ENCODE peak calls at places on chromosomes 2 and 18, in seven cellular contexts. L is neural crest cell, I is coronary artery, S is fibroblast of pulmonary artery, H is stomach, Q is NB4, A is heart left ventricle. D is an unnamed sample.
A peak's percentile ranks its signal among the peaks of the same experiment; 100 is the strongest.

GRCh38 chr2:231429152-231429551 is 33.6 kb downstream of the B3GNT7 start:
- DNase-seq in L (no peak), I (no peak), S (no peak), H (no peak), Q (no peak), A (no peak), D (no peak)

GRCh38 chr2:129499747-129500146 is 479.7 kb upstream of the RAB6C start:
- DNase-seq in L (no peak), I (no peak), S (peak; percentile 0), H (no peak), Q (peak; percentile 66), A (no peak), D (no peak)

GRCh38 chr2:60992985-60993392 is 24.5 kb upstream of the PEX13 start:
- DNase-seq in L (no peak), I (no peak), S (no peak), H (peak; percentile 40), Q (peak; percentile 68), A (peak; percentile 17), D (no peak)

GRCh38 chr2:168208652-168209051 is 38.7 kb downstream of the STK39 start:
- DNase-seq in L (no peak), I (no peak), S (no peak), H (no peak), Q (no peak), A (no peak), D (no peak)

GRCh38 chr2:20235655-20236302 is 10.8 kb upstream of the SDC1 start:
- DNase-seq in L (no peak), I (no peak), S (no peak), H (peak; percentile 79), Q (no peak), A (no peak), D (peak; percentile 77)

GRCh38 chr2:210873631-210874030 is 317.2 kb downstream of the CPS1 start:
- DNase-seq in L (no peak), I (no peak), S (no peak), H (no peak), Q (no peak), A (no peak), D (no peak)

GRCh38 chr2:240236217-240237111 is 96.0 kb upstream of the OTOS start:
- DNase-seq in L (no peak), I (peak; percentile 77), S (no peak), H (no peak), Q (peak; percentile 32), A (peak; percentile 81), D (peak; percentile 76)

GRCh38 chr2:159195719-159196118 is 90.8 kb downstream of the WDSUB1 start:
- DNase-seq in L (no peak), I (no peak), S (no peak), H (no peak), Q (no peak), A (peak; percentile 54), D (no peak)

GRCh38 chr18:11027862-11028261 is 121.5 kb downstream of the PIEZO2 start:
- DNase-seq in L (no peak), I (no peak), S (no peak), H (no peak), Q (no peak), A (no peak), D (no peak)

GRCh38 chr18:11029021-11029420 is 120.3 kb downstream of the PIEZO2 start:
- DNase-seq in L (no peak), I (no peak), S (no peak), H (no peak), Q (no peak), A (no peak), D (no peak)

GRCh38 chr18:11021477-11021876 is 127.9 kb downstream of the PIEZO2 start:
- DNase-seq in L (no peak), I (no peak), S (no peak), H (no peak), Q (no peak), A (no peak), D (no peak)

GRCh38 chr18:11025270-11025669 is 124.1 kb downstream of the PIEZO2 start:
- DNase-seq in L (no peak), I (no peak), S (no peak), H (no peak), Q (no peak), A (no peak), D (no peak)

DNA sequence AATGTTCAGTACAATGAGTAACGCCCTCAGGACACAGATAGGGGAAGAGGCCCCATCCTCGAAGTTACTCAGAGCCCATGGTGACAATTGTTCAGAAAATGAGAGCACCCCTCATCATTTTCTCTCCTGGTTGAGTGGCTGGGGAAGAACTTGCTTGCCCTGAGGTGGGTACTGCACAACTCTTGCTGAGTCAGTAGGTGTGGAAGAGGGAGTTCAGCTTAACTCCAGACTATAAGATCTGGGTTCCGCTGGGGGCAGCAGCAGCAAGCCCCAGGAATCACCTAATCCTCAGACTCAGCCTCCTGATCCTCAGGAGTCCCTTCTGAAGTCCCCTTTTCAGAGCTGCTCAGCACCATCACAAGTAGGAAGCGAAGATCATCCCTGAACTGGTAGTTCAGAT is 123.7 kb downstream of the PIEZO2 start:
- DNase-seq in L (no peak), I (no peak), S (no peak), H (no peak), Q (no peak), A (no peak), D (no peak)
- TF ChIP-seq CTCF in L (no peak), I (no peak), S (no peak), H (no peak), Q (no peak), A (no peak), D (no peak)

DNA sequence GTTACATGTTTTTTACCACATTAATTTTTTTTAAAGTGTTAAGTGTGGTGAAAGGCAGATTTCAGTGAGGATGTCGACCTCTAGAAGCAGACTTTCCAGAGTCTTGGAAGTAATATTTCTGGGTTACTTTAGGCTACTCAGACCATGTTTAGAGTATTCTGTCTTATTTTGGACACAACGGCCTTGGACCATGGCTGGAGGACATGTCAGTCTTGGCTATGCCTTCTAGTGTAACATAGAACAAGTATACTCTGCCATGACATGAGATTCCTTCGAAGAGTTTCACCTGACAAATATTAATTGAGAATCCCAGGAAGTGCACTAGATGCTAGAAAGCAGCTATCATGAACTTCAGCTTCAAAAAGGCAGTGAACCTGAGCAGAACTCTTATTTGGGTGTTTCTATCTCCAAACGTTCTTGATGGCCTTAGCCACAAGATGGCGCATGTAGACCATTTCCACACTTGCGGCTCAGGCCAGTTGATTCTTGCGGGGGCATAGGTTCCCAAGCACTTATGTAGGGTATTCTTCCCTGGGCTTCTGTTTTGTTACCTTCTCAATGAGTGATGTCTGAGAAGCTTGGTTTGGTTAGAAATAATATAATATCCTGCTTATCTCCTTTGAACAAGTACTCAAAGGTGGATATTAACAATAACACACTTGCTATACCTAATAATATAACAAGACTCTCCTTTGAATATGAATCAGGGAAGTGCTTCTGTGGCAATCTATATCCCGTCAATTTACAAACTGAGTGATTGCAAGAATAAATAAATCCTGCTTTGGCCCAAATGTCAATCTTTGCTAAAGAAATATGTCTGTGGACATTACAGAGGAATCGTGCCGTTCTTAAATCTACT is 62.0 kb downstream of the CACNB4 start:
- DNase-seq in L (peak; percentile 74), I (no peak), S (peak; percentile 83), H (peak; percentile 75), Q (peak; percentile 86), A (peak; percentile 61), D (no peak)
- TF ChIP-seq CTCF in L (peak; percentile 86), I (peak; percentile 56), S (peak; percentile 88), H (peak; percentile 61), Q (peak; percentile 88), A (peak; percentile 76), D (peak; percentile 92)

GRCh38 chr2:69389271-69389670 is 2.2 kb upstream of the GFPT1 start:
- DNase-seq in L (no peak), I (no peak), S (no peak), H (no peak), Q (no peak), A (no peak), D (no peak)
- TF ChIP-seq CTCF in L (no peak), I (no peak), S (no peak), H (no peak), Q (no peak), A (no peak), D (no peak)

GRCh38 chr2:157105372-157105771 is 152.1 kb upstream of the GALNT5 start:
- DNase-seq in L (no peak), I (no peak), S (no peak), H (no peak), Q (no peak), A (no peak), D (no peak)

GRCh38 chr2:157107877-157108276 is 149.6 kb upstream of the GALNT5 start:
- DNase-seq in L (no peak), I (no peak), S (peak; percentile 48), H (no peak), Q (peak; percentile 8), A (no peak), D (no peak)

GRCh38 chr2:157107460-157107859 is 150.0 kb upstream of the GALNT5 start:
- DNase-seq in L (no peak), I (no peak), S (no peak), H (no peak), Q (no peak), A (no peak), D (no peak)

DNA sequence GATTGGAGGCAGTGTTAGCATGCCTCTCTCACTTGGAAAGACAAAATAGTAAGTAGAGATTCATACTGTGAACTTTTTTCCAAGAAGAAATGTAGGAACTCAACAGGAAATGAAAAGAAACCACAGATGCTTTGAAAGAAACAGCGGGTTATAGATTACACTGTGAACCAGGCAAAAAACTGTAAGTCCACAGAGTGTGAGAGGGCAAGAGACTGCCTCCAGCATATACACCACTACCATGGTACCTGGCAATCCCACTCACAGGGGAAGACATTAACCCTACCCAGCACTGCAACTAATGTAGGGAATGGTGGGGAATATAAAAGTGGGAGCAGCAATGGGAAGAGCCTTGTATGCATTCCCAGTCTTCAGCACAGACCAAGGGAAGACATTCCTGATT is 150.6 kb upstream of the GALNT5 start:
- DNase-seq in L (no peak), I (no peak), S (no peak), H (no peak), Q (no peak), A (no peak), D (no peak)
- TF ChIP-seq CTCF in L (no peak), I (no peak), S (no peak), H (no peak), Q (no peak), A (no peak), D (no peak)

GRCh38 chr2:197307236-197307932 is 3.2 kb downstream of the ANKRD44 start:
- DNase-seq in L (no peak), I (no peak), S (no peak), H (no peak), Q (peak; percentile 80), A (no peak), D (no peak)
- TF ChIP-seq CTCF in L (no peak), I (no peak), S (no peak), H (no peak), Q (no peak), A (no peak), D (no peak)

DNA sequence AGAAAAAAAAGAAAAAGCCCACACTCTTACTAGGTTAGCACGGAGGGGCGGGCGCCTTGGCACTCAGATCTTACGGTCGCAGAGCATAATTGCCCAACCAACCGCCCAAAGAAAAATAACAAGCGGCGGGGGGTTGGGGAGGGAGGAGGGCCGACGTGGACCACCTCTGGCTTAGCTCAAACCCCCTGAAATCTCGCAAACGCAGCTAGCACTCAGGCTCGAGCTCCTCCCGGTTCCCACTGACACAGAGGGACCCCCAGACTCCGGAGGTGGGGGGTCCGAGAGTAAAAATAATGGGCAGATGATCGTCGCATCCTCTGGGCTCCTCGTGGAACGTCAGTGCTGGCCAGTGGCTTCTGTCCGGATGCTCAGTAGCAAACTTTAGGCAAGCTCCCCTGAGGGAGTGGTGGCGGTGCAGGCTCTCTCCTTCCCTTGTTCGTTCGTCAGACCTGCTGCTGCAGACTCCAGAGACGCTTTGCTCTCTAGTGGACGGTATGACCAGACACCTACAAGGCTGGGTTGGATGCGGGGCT is 12.0 kb downstream of the CATIP start:
- DNase-seq in L (no peak), I (peak; percentile 74), S (no peak), H (no peak), Q (peak; percentile 93), A (peak; percentile 49), D (no peak)
- TF ChIP-seq CTCF in L (no peak), I (no peak), S (no peak), H (no peak), Q (no peak), A (no peak), D (no peak)